ENCODE peak calls at places on chromosomes 5 and 9, in four cellular contexts. One of them, this sample, is unnamed.

GRCh38 chr5:169354263-169354662 is 53.3 kb upstream of the SLIT3 start:
- DNase-seq in HCT116: no peak
- DNase-seq in bronchial epithelial cell: peak
- DNase-seq in Peyer's patch: no peak
- DNase-seq in this sample: no peak

GRCh38 chr9:81522721-81523551 is 166.4 kb downstream of the TLE1 start:
- DNase-seq in HCT116: peak
- DNase-seq in Peyer's patch: no peak
- DNase-seq in bronchial epithelial cell: peak
- DNase-seq in this sample: no peak

GRCh38 chr9:114300153-114300845 is 22.6 kb upstream of the ORM1 start:
- DNase-seq in HCT116: no peak
- DNase-seq in Peyer's patch: peak
- DNase-seq in bronchial epithelial cell: no peak
- DNase-seq in this sample: peak

GRCh38 chr9:113640418-113640817 is 176.9 kb downstream of the RGS3 start:
- DNase-seq in Peyer's patch: peak
- DNase-seq in HCT116: no peak
- DNase-seq in bronchial epithelial cell: no peak
- DNase-seq in this sample: peak

GRCh38 chr5:122237906-122238305 is 74.1 kb upstream of the SNCAIP start:
- DNase-seq in HCT116: no peak
- DNase-seq in bronchial epithelial cell: peak
- DNase-seq in Peyer's patch: no peak
- DNase-seq in this sample: no peak

GRCh38 chr5:64859881-64860280 is 91.2 kb downstream of the CWC27 start:
- DNase-seq in bronchial epithelial cell: no peak
- DNase-seq in Peyer's patch: no peak
- DNase-seq in HCT116: no peak
- DNase-seq in this sample: no peak

GRCh38 chr9:16704489-16705111 is 165.9 kb downstream of the BNC2 start:
- DNase-seq in bronchial epithelial cell: no peak
- DNase-seq in Peyer's patch: peak
- DNase-seq in HCT116: no peak
- DNase-seq in this sample: no peak

GRCh38 chr5:149338364-149338763 is 6.9 kb upstream of the GRPEL2 start:
- DNase-seq in HCT116: no peak
- DNase-seq in bronchial epithelial cell: peak
- DNase-seq in Peyer's patch: no peak
- DNase-seq in this sample: no peak

GRCh38 chr5:1368756-1369155 is 23.9 kb upstream of the CLPTM1L start:
- DNase-seq in bronchial epithelial cell: no peak
- DNase-seq in HCT116: no peak
- DNase-seq in Peyer's patch: peak
- DNase-seq in this sample: no peak

GRCh38 chr5:160479926-160480325 is 58.3 kb downstream of the PTTG1 start:
- DNase-seq in bronchial epithelial cell: peak
- DNase-seq in Peyer's patch: no peak
- DNase-seq in HCT116: no peak
- DNase-seq in this sample: no peak

GRCh38 chr5:58886315-58887207 is 303.7 kb downstream of the RAB3C start:
- DNase-seq in bronchial epithelial cell: peak
- DNase-seq in Peyer's patch: peak
- DNase-seq in HCT116: peak
- DNase-seq in this sample: peak

GRCh38 chr9:76216161-76216649 is 178.0 kb downstream of the RFK start:
- DNase-seq in Peyer's patch: no peak
- DNase-seq in bronchial epithelial cell: peak
- DNase-seq in HCT116: peak
- DNase-seq in this sample: no peak

GRCh38 chr9:110058304-110058953 is 149.5 kb downstream of the C9orf152 start:
- DNase-seq in bronchial epithelial cell: peak
- DNase-seq in HCT116: peak
- DNase-seq in Peyer's patch: peak
- DNase-seq in this sample: no peak

GRCh38 chr9:130961511-130962300 is 22.7 kb upstream of the FIBCD1 start:
- DNase-seq in HCT116: no peak
- DNase-seq in bronchial epithelial cell: no peak
- DNase-seq in Peyer's patch: no peak
- DNase-seq in this sample: no peak
- H3K4me3 ChIP-seq in HCT116: no peak
- H3K4me3 ChIP-seq in bronchial epithelial cell: no peak
- H3K4me3 ChIP-seq in Peyer's patch: no peak
- H3K4me3 ChIP-seq in this sample: no peak

DNA sequence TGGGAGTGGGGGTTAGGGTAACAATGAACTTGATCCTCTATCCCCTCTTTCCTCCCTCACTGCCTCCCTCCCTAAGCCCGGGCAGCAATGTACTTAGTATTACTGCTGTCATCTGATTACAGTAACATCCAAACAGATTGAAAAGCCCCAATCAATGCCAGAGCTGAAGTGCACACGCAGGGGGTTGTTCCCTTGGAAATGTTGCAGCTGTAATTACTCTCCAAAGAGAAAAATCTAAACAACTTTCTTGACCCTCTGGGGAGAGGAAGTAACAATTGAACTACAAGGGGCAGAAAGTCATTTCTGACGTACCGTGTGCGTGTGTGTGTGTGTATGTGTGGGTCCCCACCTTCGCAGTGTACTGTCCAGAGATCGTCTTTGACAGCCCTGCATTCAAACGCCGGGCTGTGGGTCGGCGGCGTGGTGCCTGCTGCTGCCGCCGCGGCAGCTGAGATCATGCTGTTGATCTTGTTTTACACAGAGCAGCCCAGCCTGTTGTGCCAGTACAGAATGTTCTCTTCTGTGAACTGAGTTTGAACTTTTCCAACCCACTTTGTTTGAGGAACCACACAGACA is 66.0 kb upstream of the KLF9 start:
- DNase-seq in HCT116: no peak
- DNase-seq in bronchial epithelial cell: peak
- DNase-seq in Peyer's patch: peak
- DNase-seq in this sample: peak
- H3K4me3 ChIP-seq in HCT116: no peak
- H3K4me3 ChIP-seq in bronchial epithelial cell: no peak
- H3K4me3 ChIP-seq in Peyer's patch: no peak
- H3K4me3 ChIP-seq in this sample: peak

GRCh38 chr5:24720743-24721142 is 76.0 kb upstream of the CDH10 start:
- DNase-seq in bronchial epithelial cell: no peak
- DNase-seq in Peyer's patch: no peak
- DNase-seq in HCT116: no peak
- DNase-seq in this sample: no peak

GRCh38 chr5:24712047-24712446 is 67.3 kb upstream of the CDH10 start:
- DNase-seq in HCT116: no peak
- DNase-seq in Peyer's patch: no peak
- DNase-seq in bronchial epithelial cell: no peak
- DNase-seq in this sample: no peak

GRCh38 chr5:24712947-24713346 is 68.2 kb upstream of the CDH10 start:
- DNase-seq in Peyer's patch: no peak
- DNase-seq in bronchial epithelial cell: no peak
- DNase-seq in HCT116: no peak
- DNase-seq in this sample: no peak

DNA sequence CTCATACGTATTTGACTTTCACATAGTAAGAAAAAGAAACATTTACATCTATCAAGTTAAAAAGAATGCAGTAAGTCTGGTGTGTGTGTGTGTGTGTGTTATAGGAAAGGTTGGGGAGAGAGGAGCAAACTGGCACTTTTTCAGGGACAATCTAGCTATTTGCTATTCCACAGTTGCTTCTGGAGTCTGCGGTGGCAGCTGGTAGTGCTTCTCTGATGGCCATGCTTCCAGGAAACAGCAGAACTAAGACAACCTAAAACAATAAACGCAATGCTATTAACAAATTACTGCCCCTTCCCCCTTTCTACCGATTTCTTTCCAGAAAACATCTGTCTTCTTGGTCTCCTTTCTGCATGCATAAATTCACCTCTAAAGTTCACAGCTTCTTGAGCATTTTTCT is 70.0 kb upstream of the CDH10 start:
- DNase-seq in Peyer's patch: no peak
- DNase-seq in bronchial epithelial cell: no peak
- DNase-seq in HCT116: no peak
- DNase-seq in this sample: no peak
- H3K4me3 ChIP-seq in Peyer's patch: no peak
- H3K4me3 ChIP-seq in bronchial epithelial cell: no peak
- H3K4me3 ChIP-seq in HCT116: no peak
- H3K4me3 ChIP-seq in this sample: no peak

DNA sequence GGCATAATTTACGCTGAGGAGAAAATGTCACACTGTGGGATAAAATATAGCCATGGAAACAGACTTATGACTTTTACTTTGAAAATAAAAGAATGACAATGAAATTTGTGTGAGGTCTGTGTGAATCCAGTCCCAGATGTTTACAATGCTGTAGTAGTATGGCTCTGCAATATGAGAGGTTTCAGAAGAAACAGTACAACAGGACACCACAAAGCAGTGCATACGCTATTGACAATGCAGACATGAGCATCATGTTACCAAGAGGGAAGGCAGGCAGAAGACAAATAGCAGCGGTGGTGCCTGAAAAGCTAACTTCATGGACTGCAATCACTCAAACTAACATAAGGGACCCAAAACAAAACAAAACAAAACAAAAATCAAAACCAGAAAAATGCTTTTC is 1.8 kb downstream of the FGF10 start:
- DNase-seq in Peyer's patch: no peak
- DNase-seq in bronchial epithelial cell: no peak
- DNase-seq in HCT116: no peak
- DNase-seq in this sample: no peak
- H3K4me3 ChIP-seq in Peyer's patch: no peak
- H3K4me3 ChIP-seq in bronchial epithelial cell: no peak
- H3K4me3 ChIP-seq in HCT116: no peak
- H3K4me3 ChIP-seq in this sample: peak

DNA sequence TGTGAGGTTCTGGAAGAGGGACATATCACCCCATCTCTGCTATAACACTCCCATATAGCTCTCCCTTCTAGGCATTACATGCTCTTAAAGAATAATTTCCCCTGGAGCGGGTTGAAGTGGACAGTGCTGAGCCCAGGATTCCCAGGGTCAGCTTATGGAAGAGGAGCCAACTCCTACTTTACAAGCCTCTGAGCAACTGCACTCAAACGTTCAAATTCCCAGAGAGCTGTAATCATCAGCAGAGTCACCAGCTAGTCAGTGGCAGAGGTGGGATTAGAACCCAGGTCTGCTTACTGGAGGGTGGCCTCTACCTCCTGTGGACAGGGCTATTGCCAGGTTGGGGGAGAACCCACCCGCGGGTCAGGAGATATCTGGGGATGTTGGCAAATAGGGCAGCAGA is 1.4 kb downstream of the NEURL1B start:
- DNase-seq in Peyer's patch: no peak
- DNase-seq in HCT116: no peak
- DNase-seq in bronchial epithelial cell: no peak
- DNase-seq in this sample: no peak
- H3K4me3 ChIP-seq in Peyer's patch: peak
- H3K4me3 ChIP-seq in HCT116: no peak
- H3K4me3 ChIP-seq in bronchial epithelial cell: no peak
- H3K4me3 ChIP-seq in this sample: peak

GRCh38 chr5:139121120-139121519 is 77.0 kb downstream of the SIL1 start:
- DNase-seq in bronchial epithelial cell: no peak
- DNase-seq in HCT116: no peak
- DNase-seq in Peyer's patch: no peak
- DNase-seq in this sample: no peak

GRCh38 chr5:139117342-139117884 is 80.8 kb downstream of the SIL1 start:
- DNase-seq in Peyer's patch: no peak
- DNase-seq in bronchial epithelial cell: no peak
- DNase-seq in HCT116: no peak
- DNase-seq in this sample: no peak

GRCh38 chr5:139116256-139116655 is 81.9 kb downstream of the SIL1 start:
- DNase-seq in HCT116: no peak
- DNase-seq in Peyer's patch: no peak
- DNase-seq in bronchial epithelial cell: no peak
- DNase-seq in this sample: no peak

GRCh38 chr5:139120521-139120920 is 77.6 kb downstream of the SIL1 start:
- DNase-seq in Peyer's patch: no peak
- DNase-seq in HCT116: no peak
- DNase-seq in bronchial epithelial cell: no peak
- DNase-seq in this sample: no peak

DNA sequence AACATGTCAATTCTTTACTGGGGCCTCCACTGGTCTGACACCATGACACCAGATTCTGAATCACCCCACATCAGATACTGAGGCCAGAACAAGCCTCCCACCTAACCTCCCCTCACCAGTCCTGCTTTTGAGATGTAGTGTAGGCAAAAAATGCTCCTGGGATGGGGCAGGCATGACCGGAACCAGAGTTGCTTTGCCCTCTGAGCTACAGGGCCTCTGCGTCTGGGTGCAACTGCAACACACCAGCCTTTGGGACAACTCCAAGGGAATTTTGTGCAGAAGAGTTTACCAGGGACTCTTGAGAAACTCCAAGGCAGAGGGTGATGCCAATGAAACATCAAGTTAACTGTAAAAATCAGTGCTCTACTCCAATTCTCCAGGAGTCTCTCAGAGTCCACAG is 79.4 kb downstream of the SIL1 start:
- DNase-seq in HCT116: no peak
- DNase-seq in Peyer's patch: no peak
- DNase-seq in bronchial epithelial cell: no peak
- DNase-seq in this sample: no peak
- H3K4me3 ChIP-seq in HCT116: no peak
- H3K4me3 ChIP-seq in Peyer's patch: no peak
- H3K4me3 ChIP-seq in bronchial epithelial cell: no peak
- H3K4me3 ChIP-seq in this sample: no peak